ENCODE peak calls at places on chromosomes 2 and 18, in ten cellular contexts. U, L, I, J, F, G, K, Z, N and V are unnamed samples.

GRCh38 chr2:240205348-240205747 is 64.9 kb upstream of the OTOS start:
- DNase-seq in U (peak; percentile 64), L (no peak), I (no peak), J (no peak), F (peak; percentile 58), G (no peak), K (no peak), Z (peak; percentile 16), N (no peak), V (peak; percentile 14)

GRCh38 chr2:196171946-196172345 is 568 bp upstream of the STK17B start:
- DNase-seq in U (no peak), L (no peak), I (no peak), J (no peak), F (no peak), G (no peak), K (no peak), Z (no peak), N (no peak), V (no peak)

GRCh38 chr18:28267878-28268625 is 91.1 kb upstream of the CDH2 start:
- DNase-seq in U (no peak), L (no peak), I (no peak), J (no peak), F (no peak), G (no peak), K (no peak), Z (peak; percentile 20), N (no peak), V (no peak)

GRCh38 chr2:71070294-71071025 is 2.0 kb downstream of the NAGK start:
- DNase-seq in U (no peak), L (no peak), I (peak; percentile 63), J (peak; percentile 54), F (peak; percentile 43), G (no peak), K (no peak), Z (no peak), N (peak; percentile 28), V (no peak)

GRCh38 chr2:55482186-55482945 is 37.2 kb upstream of the CFAP36 start:
- DNase-seq in U (no peak), L (no peak), I (no peak), J (no peak), F (no peak), G (no peak), K (no peak), Z (no peak), N (no peak), V (no peak)

GRCh38 chr18:57210101-57210661 is 63.3 kb downstream of the BOD1L2 start:
- DNase-seq in U (peak; percentile 94), L (peak; percentile 5), I (peak; percentile 68), J (peak; percentile 30), F (peak; percentile 68), G (peak; percentile 14), K (no peak), Z (peak; percentile 38), N (peak; percentile 3), V (no peak)

GRCh38 chr18:36354989-36355388 is 57.5 kb downstream of the FHOD3 start:
- DNase-seq in U (no peak), L (no peak), I (no peak), J (no peak), F (no peak), G (no peak), K (no peak), Z (peak; percentile 61), N (no peak), V (no peak)

GRCh38 chr2:230069418-230069817 is 694 bp upstream of the SLC16A14 start:
- DNase-seq in U (no peak), L (no peak), I (no peak), J (no peak), F (no peak), G (no peak), K (no peak), Z (no peak), N (no peak), V (no peak)

GRCh38 chr2:19797871-19798270 is 103.9 kb downstream of the TTC32 start:
- DNase-seq in U (peak; percentile 90), L (no peak), I (no peak), J (no peak), F (no peak), G (no peak), K (no peak), Z (no peak), N (no peak), V (no peak)

GRCh38 chr2:231674587-231675334 is 33.6 kb upstream of the PTMA start:
- DNase-seq in U (peak; percentile 48), L (peak; percentile 60), I (peak; percentile 87), J (peak; percentile 87), F (peak; percentile 90), G (peak; percentile 74), K (peak; percentile 76), Z (no peak), N (peak; percentile 86), V (peak; percentile 56)

GRCh38 chr2:42906557-42907380 is 114.4 kb upstream of the HAAO start:
- DNase-seq in U (no peak), L (peak; percentile 74), I (peak; percentile 72), J (no peak), F (peak; percentile 60), G (peak; percentile 73), K (no peak), Z (no peak), N (no peak), V (no peak)

GRCh38 chr2:37376421-37377186 is 32.2 kb downstream of the QPCT start:
- DNase-seq in U (peak; percentile 13), L (no peak), I (no peak), J (no peak), F (no peak), G (peak; percentile 76), K (no peak), Z (peak; percentile 90), N (peak; percentile 74), V (no peak)

GRCh38 chr2:202486351-202486750 is 110.2 kb downstream of the BMPR2 start:
- DNase-seq in U (no peak), L (no peak), I (no peak), J (no peak), F (no peak), G (no peak), K (no peak), Z (no peak), N (no peak), V (no peak)

GRCh38 chr18:12911025-12911927 is 27.2 kb upstream of the PTPN2 start:
- DNase-seq in U (no peak), L (no peak), I (peak; percentile 58), J (no peak), F (no peak), G (peak; percentile 19), K (no peak), Z (no peak), N (peak; percentile 63), V (peak; percentile 70)

GRCh38 chr2:109736177-109736827 is 57.8 kb upstream of the RGPD5 start:
- DNase-seq in U (peak; percentile 38), L (no peak), I (no peak), J (peak; percentile 82), F (peak; percentile 69), G (peak; percentile 61), K (peak; percentile 34), Z (no peak), N (no peak), V (no peak)
- TF ChIP-seq CTCF in U (peak; percentile 82), L (peak; percentile 37), I (peak; percentile 36), J (peak; percentile 75), F (peak; percentile 78), G (peak; percentile 70), K (peak; percentile 81), Z (peak; percentile 73), N (peak; percentile 55), V (no peak)

DNA sequence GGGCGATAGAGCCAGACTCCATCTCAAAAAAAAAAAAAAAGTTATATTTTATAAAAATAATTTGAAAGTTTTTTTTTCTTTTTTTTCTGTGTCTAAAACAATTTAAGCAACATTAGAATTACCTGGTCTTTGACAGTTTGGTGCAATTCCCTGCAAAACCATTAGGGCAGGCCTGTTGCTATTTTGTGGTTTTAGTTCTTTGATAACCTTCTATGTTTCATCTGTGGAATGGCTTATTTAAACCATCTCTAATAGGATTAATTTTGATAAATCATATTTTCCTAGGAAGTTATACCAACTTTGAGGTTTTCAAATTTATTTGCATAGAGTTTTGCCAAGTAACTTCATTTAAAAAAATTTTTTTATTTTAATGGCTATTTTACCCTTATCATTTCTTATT is 141.2 kb upstream of the TWIST2 start:
- DNase-seq in U (no peak), L (no peak), I (no peak), J (no peak), F (no peak), G (no peak), K (no peak), Z (no peak), N (no peak), V (no peak)
- TF ChIP-seq CTCF in U (peak; percentile 69), L (no peak), I (no peak), J (peak; percentile 42), F (peak; percentile 32), G (no peak), K (peak; percentile 43), Z (peak; percentile 27), N (no peak), V (no peak)

DNA sequence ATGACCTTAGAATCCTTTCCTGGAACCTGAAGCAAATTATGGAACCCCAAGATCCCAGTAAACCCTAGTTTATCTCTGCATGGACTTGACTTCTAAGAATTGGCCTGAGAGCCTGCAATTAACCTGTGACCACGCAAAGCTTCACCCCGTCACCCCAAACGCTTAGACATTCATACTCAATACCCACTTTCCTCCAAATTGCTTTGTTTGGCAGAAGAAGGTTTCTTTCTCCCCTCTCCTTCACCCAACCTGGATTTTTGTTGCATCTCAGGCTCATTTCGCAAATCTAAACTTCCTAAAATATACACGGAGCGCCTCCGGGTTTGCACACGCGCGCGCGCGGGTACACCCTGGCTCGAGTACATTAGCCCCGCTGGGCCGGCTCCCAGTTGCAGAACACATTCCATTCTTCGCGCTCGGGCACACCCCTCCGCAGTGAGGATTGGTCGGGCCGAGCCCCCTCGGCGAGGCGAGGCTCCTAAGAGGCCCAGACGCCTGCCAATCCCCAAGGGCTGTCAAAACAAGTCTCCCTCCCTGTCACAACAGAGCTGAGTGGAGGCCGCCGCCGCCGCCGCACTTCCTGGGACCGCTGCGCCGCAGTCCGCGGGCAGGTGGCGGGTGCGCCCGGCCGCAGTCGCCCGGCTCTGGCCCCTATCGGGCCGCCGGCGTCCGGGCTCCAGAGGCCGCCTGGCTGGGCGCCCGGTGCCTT is at the start of gene PLCL1:
- DNase-seq in U (peak; percentile 62), L (peak; percentile 89), I (peak; percentile 92), J (peak; percentile 98), F (peak; percentile 97), G (peak; percentile 88), K (peak; percentile 91), Z (peak; percentile 77), N (peak; percentile 89), V (peak; percentile 54)
- TF ChIP-seq CTCF in U (no peak), L (peak; percentile 25), I (no peak), J (no peak), F (no peak), G (peak; percentile 8), K (no peak), Z (no peak), N (no peak), V (no peak)

DNA sequence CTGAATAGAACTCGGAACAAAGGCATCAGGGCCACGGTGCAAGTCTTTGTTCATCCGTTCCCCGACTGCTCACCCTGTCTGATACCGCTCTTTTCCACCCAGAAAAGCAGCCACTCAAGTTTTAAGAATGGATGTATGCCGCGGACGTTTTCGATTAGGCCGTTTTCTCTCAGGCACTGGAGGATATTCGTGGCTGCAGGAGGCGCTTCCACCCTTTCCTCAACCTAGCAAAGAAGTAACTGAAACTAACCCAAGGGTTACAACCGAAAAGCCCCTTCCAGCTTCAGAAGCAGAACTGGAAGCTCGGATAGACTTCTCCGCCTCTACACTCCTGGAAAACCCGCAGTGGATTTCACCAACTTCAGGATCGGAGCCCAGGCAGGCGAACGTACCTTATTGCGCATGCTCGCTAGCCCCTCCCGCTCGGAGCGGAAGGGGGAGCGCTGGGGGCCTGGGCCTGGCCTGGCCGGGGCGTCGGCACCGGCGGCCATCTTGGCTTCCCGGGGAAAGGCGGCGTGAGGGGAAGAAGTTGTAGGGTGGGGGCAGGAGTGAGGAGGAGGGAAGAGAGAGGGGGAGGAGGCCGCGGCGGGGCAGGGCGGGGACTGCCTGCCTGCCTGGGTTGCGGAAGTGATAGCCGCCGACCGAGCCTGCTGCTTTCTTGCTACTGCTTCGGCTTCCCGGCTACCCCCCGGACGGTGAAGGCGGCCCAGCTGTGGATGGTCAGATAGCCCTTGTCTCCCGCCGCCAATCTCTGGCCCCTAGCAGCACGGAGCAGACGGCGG is at the start of gene ACTR3:
- DNase-seq in U (peak; percentile 94), L (peak; percentile 95), I (peak; percentile 99), J (peak; percentile 98), F (peak; percentile 99), G (peak; percentile 99), K (peak; percentile 99), Z (peak; percentile 93), N (peak; percentile 99), V (peak; percentile 97)
- TF ChIP-seq CTCF in U (no peak), L (no peak), I (no peak), J (peak; percentile 20), F (no peak), G (no peak), K (no peak), Z (peak; percentile 3), N (peak; percentile 21), V (no peak)